ENCODE peak calls at places on chromosomes 7 and 10, in eight cellular contexts. T is hepatocyte, A is DND-41, H is fibroblast of lung, D is WERI-Rb-1, F is SK-N-SH, E is tibial artery, R is cardiac muscle cell. N is an unnamed sample.

GRCh38 chr7:117384693-117385092 is 42.6 kb downstream of the ASZ1 start:
- DNase-seq in H (peak; percentile 30), E (no peak), R (no peak), D (no peak), A (no peak), T (no peak), F (no peak), N (no peak)

GRCh38 chr10:22651276-22651980 is 63.0 kb downstream of the PIP4K2A start:
- DNase-seq in E (no peak), R (no peak), H (no peak), D (no peak), A (no peak), T (no peak), F (no peak), N (no peak)

GRCh38 chr7:117015258-117016184 is 62.2 kb downstream of the ST7 start:
- DNase-seq in A (no peak), F (no peak), H (no peak), D (no peak), T (no peak), E (no peak), R (no peak), N (no peak)

GRCh38 chr7:376306-376969 is 86.5 kb downstream of the FOXL3 start:
- DNase-seq in F (peak; percentile 38), E (peak; percentile 10), T (peak; percentile 43), H (no peak), D (no peak), R (no peak), A (no peak), N (no peak)

GRCh38 chr7:81857385-81857784 is 87.5 kb upstream of the HGF start:
- DNase-seq in D (no peak), A (no peak), H (no peak), T (no peak), R (no peak), F (no peak), E (no peak), N (no peak)

GRCh38 chr7:128266529-128266890 is 25.4 kb downstream of the LEP start:
- DNase-seq in T (no peak), E (no peak), H (no peak), A (no peak), F (no peak), R (no peak), D (no peak), N (no peak)

GRCh38 chr7:46710927-46711326 is 789.9 kb upstream of the IGFBP3 start:
- DNase-seq in D (no peak), R (no peak), E (no peak), F (no peak), A (no peak), T (no peak), H (peak; percentile 16), N (no peak)

GRCh38 chr7:157464111-157464970 is 127.5 kb downstream of the DNAJB6 start:
- DNase-seq in H (no peak), D (peak; percentile 63), R (no peak), A (no peak), F (peak; percentile 92), E (no peak), T (no peak), N (no peak)

GRCh38 chr7:144452064-144452463 is 48.6 kb upstream of the NOBOX start:
- DNase-seq in H (no peak), E (no peak), F (no peak), D (no peak), A (no peak), T (no peak), R (no peak), N (no peak)

GRCh38 chr7:150383710-150384397 is 4.7 kb downstream of the ZNF775 start:
- DNase-seq in E (no peak), A (no peak), T (peak; percentile 79), H (no peak), F (peak; percentile 49), R (peak; percentile 90), D (peak; percentile 100), N (no peak)

GRCh38 chr10:77591238-77591880 is 46.2 kb downstream of the KCNMA1 start:
- DNase-seq in T (no peak), H (no peak), R (no peak), A (no peak), E (no peak), F (no peak), D (no peak), N (no peak)
- H3K27ac ChIP-seq in T (no peak overlapping the region), H (no peak overlapping the region), R (no peak overlapping the region), A (no peak overlapping the region), E (peak overlapping the region; percentile 88), F (no peak overlapping the region), D (no peak overlapping the region), N (no peak overlapping the region)

GRCh38 chr10:18472977-18473376 is 178.4 kb downstream of the NSUN6 start:
- DNase-seq in A (peak; percentile 17), D (peak; percentile 19), H (no peak), T (peak; percentile 23), E (no peak), R (peak; percentile 57), F (peak; percentile 18), N (no peak)
- TF ChIP-seq CTCF in A (peak; percentile 37), D (no peak), H (peak; percentile 4), T (peak; percentile 29), E (no peak), R (no peak), F (peak; percentile 30), N (no peak)

GRCh38 chr7:122316467-122317394 is 12.2 kb upstream of the FEZF1 start:
- DNase-seq in D (no peak), A (no peak), E (no peak), R (no peak), F (no peak), T (peak; percentile 34), H (no peak), N (no peak)
- H3K4me3 ChIP-seq in D (peak overlapping the region; percentile 31), A (no peak overlapping the region), E (no peak overlapping the region), R (peak overlapping the region; percentile 12), F (no peak overlapping the region), T (no peak overlapping the region), H (no peak overlapping the region), N (no peak overlapping the region)

DNA sequence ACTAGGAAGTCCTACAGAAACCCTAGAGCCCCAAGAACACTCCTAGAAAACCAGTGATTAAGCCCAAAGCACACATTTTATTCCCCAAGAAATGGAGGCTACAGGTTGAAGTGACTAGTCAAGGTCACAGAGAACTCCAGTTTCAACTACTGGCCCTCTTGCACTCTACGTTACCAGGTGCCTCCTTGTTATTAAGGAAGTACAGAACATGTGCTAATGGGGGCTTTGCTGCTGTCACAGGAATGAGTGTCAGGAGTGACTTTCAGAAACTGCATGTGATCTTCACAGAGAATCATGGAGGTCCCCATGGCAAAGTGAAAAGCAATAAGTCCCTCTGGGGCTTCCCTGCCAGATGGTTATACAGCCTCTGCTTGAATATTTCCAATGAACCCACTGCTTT is 19.3 kb downstream of the JAZF1 start:
- DNase-seq in H (no peak), T (no peak), A (no peak), F (no peak), D (no peak), R (no peak), E (no peak), N (no peak)
- H3K27ac ChIP-seq in H (no peak overlapping the region), T (no peak overlapping the region), A (no peak overlapping the region), F (no peak overlapping the region), D (no peak overlapping the region), R (no peak overlapping the region), E (no peak overlapping the region), N (no peak overlapping the region)

GRCh38 chr7:107203607-107204006 is 34.8 kb downstream of the HBP1 start:
- DNase-seq in A (no peak), R (no peak), H (no peak), D (no peak), F (no peak), E (no peak), T (no peak), N (no peak)

GRCh38 chr7:107196834-107197610 is 28.2 kb downstream of the HBP1 start:
- DNase-seq in T (no peak), H (no peak), E (no peak), D (no peak), F (no peak), R (no peak), A (no peak), N (no peak)

GRCh38 chr7:107206136-107206535 is 37.3 kb downstream of the HBP1 start:
- DNase-seq in H (no peak), E (no peak), F (no peak), D (no peak), R (no peak), T (no peak), A (no peak), N (no peak)

GRCh38 chr7:107206706-107207105 is 37.9 kb downstream of the HBP1 start:
- DNase-seq in E (no peak), A (no peak), H (no peak), F (no peak), R (no peak), T (no peak), D (no peak), N (no peak)

GRCh38 chr7:107201795-107202450 is 33.1 kb downstream of the HBP1 start:
- DNase-seq in D (peak; percentile 63), H (peak; percentile 33), T (peak; percentile 47), E (no peak), F (peak; percentile 64), A (peak; percentile 40), R (peak; percentile 55), N (no peak)
- TF ChIP-seq CTCF in D (peak; percentile 71), H (peak; percentile 39), T (peak; percentile 53), E (peak; percentile 38), F (peak; percentile 72), A (peak; percentile 64), R (peak; percentile 42), N (peak; percentile 37)

N was measured in CD8-positive, alpha-beta T cell.